ENCODE peak calls at places on chromosomes 6 and 20, in seven cellular contexts. H, W, Y, D, L, Z and A are unnamed samples.
A peak's percentile ranks its signal among the peaks of the same experiment; 100 is the strongest.

GRCh38 chr20:36796117-36796516 is 22.6 kb upstream of the DSN1 start:
- DNase-seq in H (no peak), W (no peak), Y (no peak), D (no peak), L (no peak), Z (no peak), A (no peak)

GRCh38 chr6:7246401-7247178 is 66.4 kb downstream of the SSR1 start:
- DNase-seq in H (no peak), W (no peak), Y (no peak), D (no peak), L (peak; percentile 79), Z (no peak), A (peak; percentile 74)

GRCh38 chr6:146670161-146670560 is 71.4 kb downstream of the ADGB start:
- DNase-seq in H (no peak), W (no peak), Y (no peak), D (no peak), L (no peak), Z (no peak), A (no peak)

GRCh38 chr20:63167918-63168520 is 47.9 kb downstream of the YTHDF1 start:
- DNase-seq in H (no peak), W (no peak), Y (no peak), D (no peak), L (no peak), Z (no peak), A (no peak)

GRCh38 chr6:53984163-53984562 is 127.1 kb upstream of the MLIP start:
- DNase-seq in H (peak; percentile 15), W (peak; percentile 86), Y (no peak), D (no peak), L (no peak), Z (no peak), A (no peak)

GRCh38 chr6:71537717-71538116 is 249.1 kb downstream of the OGFRL1 start:
- DNase-seq in H (no peak), W (no peak), Y (no peak), D (no peak), L (no peak), Z (no peak), A (no peak)

GRCh38 chr6:146620655-146621054 is 21.9 kb downstream of the ADGB start:
- DNase-seq in H (no peak), W (no peak), Y (no peak), D (no peak), L (no peak), Z (no peak), A (no peak)

GRCh38 chr20:33789109-33789857 is 21.9 kb upstream of the CHMP4B start:
- DNase-seq in H (peak; percentile 83), W (peak; percentile 98), Y (no peak), D (no peak), L (no peak), Z (no peak), A (no peak)

GRCh38 chr20:55437778-55438417 is 567.4 kb downstream of the CBLN4 start:
- DNase-seq in H (no peak), W (no peak), Y (no peak), D (no peak), L (no peak), Z (no peak), A (no peak)

GRCh38 chr6:3209114-3210023 is 18.1 kb downstream of the TUBB2B start:
- DNase-seq in H (peak; percentile 88), W (peak; percentile 96), Y (peak; percentile 57), D (peak; percentile 60), L (peak; percentile 69), Z (peak; percentile 96), A (peak; percentile 79)

GRCh38 chr20:53960586-53961386 is 109.6 kb downstream of the BCAS1 start:
- DNase-seq in H (no peak), W (no peak), Y (no peak), D (no peak), L (no peak), Z (no peak), A (no peak)

GRCh38 chr20:35215066-35215956 is 11.2 kb upstream of the MMP24 start:
- DNase-seq in H (peak; percentile 61), W (no peak), Y (no peak), D (no peak), L (no peak), Z (no peak), A (no peak)

GRCh38 chr6:114762145-114762544 is 419.3 kb upstream of the HS3ST5 start:
- DNase-seq in H (no peak), W (no peak), Y (no peak), D (no peak), L (no peak), Z (no peak), A (no peak)

GRCh38 chr6:128139519-128139918 is 238.7 kb upstream of the THEMIS start:
- DNase-seq in H (peak; percentile 73), W (no peak), Y (no peak), D (no peak), L (no peak), Z (no peak), A (no peak)

GRCh38 chr6:37653933-37654565 is 43.6 kb downstream of the MDGA1 start:
- DNase-seq in H (peak; percentile 36), W (peak; percentile 47), Y (peak; percentile 42), D (peak; percentile 19), L (peak; percentile 81), Z (peak; percentile 90), A (peak; percentile 73)

GRCh38 chr6:31621991-31622390 is 1.5 kb downstream of the PRRC2A start:
- DNase-seq in H (no peak), W (no peak), Y (no peak), D (no peak), L (no peak), Z (no peak), A (no peak)

GRCh38 chr6:111806561-111807497 is 66.4 kb downstream of the FYN start:
- DNase-seq in H (no peak), W (no peak), Y (no peak), D (no peak), L (no peak), Z (no peak), A (no peak)

GRCh38 chr20:44409132-44409600 is 53.7 kb downstream of the HNF4A start:
- DNase-seq in H (no peak), W (no peak), Y (no peak), D (no peak), L (no peak), Z (no peak), A (no peak)

GRCh38 chr20:47704746-47705496 is 80.4 kb downstream of the SULF2 start:
- DNase-seq in H (no peak), W (no peak), Y (no peak), D (no peak), L (no peak), Z (no peak), A (no peak)

GRCh38 chr6:11258260-11259237 is 26.1 kb upstream of the NEDD9 start:
- DNase-seq in H (no peak), W (no peak), Y (no peak), D (no peak), L (no peak), Z (no peak), A (no peak)

GRCh38 chr6:116530436-116530835 is 15.0 kb downstream of the TRAPPC3L start:
- DNase-seq in H (peak; percentile 14), W (no peak), Y (no peak), D (no peak), L (no peak), Z (no peak), A (no peak)

GRCh38 chr6:139536751-139537617 is 162.5 kb upstream of the CITED2 start:
- DNase-seq in H (no peak), W (no peak), Y (no peak), D (no peak), L (no peak), Z (no peak), A (no peak)

GRCh38 chr6:108699290-108700041 is 138.7 kb downstream of the FOXO3 start:
- DNase-seq in H (no peak), W (no peak), Y (peak; percentile 22), D (no peak), L (no peak), Z (no peak), A (no peak)

DNA sequence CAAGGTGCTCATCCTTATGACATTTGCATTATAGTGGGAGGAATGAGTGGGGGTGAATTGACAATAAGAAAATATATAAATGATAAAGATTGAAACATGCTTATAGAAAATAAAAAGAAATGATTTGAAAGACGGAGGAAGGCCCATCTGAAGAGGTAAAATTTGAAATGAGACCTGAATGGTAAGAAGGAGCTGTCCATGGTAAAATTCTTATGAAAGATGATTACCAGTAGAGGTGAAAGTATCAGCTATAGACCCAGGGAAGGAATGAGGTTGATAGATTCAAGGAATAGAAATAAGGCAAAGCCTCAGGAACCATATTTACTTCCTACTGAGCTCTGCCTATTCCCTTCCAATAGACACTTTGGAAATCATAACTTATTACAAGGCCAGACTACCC is 149.7 kb downstream of the HTR1B start:
- DNase-seq in H (no peak), W (no peak), Y (no peak), D (no peak), L (no peak), Z (no peak), A (no peak)
- TF ChIP-seq SP1 in H (no peak), W (no peak), Y (no peak), D (no peak), L (no peak), Z (no peak), A (no peak)

DNA sequence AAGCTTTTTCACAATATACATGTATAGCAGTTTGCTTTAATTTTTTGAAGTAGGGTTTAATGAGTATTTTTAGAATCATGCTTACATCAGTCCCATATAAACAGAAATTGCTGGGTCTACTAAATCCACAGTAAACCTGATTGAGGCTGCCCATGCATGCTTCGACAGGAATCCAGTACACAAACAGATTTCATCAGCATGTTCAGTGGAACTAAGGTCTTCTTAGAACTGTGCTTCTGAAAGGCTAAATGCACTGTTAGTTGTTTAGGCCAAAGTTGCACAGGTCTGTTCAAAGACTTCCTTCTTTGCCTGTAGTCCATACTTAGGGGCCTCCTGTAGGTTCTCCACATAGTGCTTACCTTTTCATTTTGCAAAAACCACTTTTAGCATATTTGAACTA is 42.5 kb upstream of the THBS2 start:
- DNase-seq in H (peak; percentile 71), W (no peak), Y (no peak), D (no peak), L (peak; percentile 6), Z (no peak), A (no peak)
- TF ChIP-seq SP1 in H (no peak), W (no peak), Y (no peak), D (no peak), L (no peak), Z (no peak), A (no peak)

DNA sequence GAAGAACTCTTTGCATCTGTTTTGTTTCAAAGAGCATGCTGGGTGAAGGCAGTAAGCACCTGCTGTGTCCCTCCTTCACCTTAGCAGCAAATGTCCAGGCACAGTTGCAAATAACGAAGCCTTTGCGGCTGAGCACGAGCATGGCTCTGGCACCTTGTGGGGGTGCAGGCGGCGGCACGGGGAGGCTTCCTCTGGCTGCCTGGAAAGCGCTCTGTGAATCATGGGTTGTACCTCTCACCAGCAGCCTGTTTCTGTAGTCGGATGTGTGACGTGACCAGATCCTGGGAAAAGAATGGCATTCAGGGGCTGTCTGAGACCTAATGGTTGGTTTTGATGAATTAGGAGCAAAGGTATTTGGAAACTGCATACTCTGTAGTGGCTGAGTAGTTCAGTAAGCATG is 144.8 kb downstream of the DTNBP1 start:
- DNase-seq in H (no peak), W (no peak), Y (no peak), D (no peak), L (no peak), Z (no peak), A (no peak)
- TF ChIP-seq SP1 in H (no peak), W (no peak), Y (no peak), D (no peak), L (no peak), Z (no peak), A (no peak)

DNA sequence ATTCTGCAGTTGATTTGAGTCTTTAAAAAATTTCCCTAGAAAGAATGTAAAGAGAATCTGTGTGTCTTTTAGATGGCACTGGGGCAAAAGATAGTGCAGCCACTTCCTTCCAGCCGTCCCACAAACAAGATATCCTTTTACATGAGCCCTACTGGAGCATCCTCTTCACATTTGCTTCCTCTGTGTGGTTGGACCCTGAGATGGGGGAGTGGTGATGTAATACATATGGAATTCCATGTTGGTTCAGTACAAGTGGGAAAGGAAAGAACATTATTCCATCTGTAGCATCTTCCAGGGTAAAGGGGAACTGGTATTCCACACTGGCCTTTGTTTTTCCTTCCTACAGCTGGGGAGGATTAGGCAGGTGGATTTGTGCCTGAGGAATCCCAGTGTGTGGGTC is 78.9 kb upstream of the ISM1 start:
- DNase-seq in H (peak; percentile 35), W (no peak), Y (no peak), D (no peak), L (no peak), Z (no peak), A (no peak)
- TF ChIP-seq SP1 in H (no peak), W (no peak), Y (no peak), D (no peak), L (no peak), Z (no peak), A (no peak)